ENCODE peak calls at places on chromosome 15, in five cellular contexts. O is H7, P is T-helper 9 cell, Y is nephron progenitor cell, I is PC-3. N is an unnamed sample.

GRCh38 chr15:82873000-82873680 is 63.7 kb downstream of the WHAMM start:
- DNase-seq in Y (no peak), O (no peak), I (no peak), P (no peak), N (no peak)

GRCh38 chr15:50146661-50147060 is 27.6 kb upstream of the ATP8B4 start:
- DNase-seq in I (no peak), P (no peak), O (no peak), Y (no peak), N (no peak)

GRCh38 chr15:48647963-48648362 is 2.5 kb upstream of the FBN1 start:
- DNase-seq in O (peak), Y (no peak), P (no peak), I (peak), N (no peak)

GRCh38 chr15:100334905-100335304 is 6.9 kb downstream of the ADAMTS17 start:
- DNase-seq in I (no peak), P (no peak), Y (no peak), O (peak), N (no peak)

GRCh38 chr15:41474941-41475340 is 18.7 kb upstream of the ITPKA start:
- DNase-seq in O (no peak), I (peak), Y (no peak), P (no peak), N (no peak)

GRCh38 chr15:96058103-96058851 is 272.2 kb upstream of the NR2F2 start:
- DNase-seq in I (no peak), Y (no peak), O (no peak), P (no peak), N (no peak)

GRCh38 chr15:25734680-25735355 is 128.3 kb downstream of the ATP10A start:
- DNase-seq in Y (no peak), P (no peak), O (peak), I (no peak), N (no peak)

GRCh38 chr15:61653110-61653509 is 407.1 kb downstream of the VPS13C start:
- DNase-seq in I (no peak), Y (no peak), O (no peak), P (no peak), N (no peak)

GRCh38 chr15:29637555-29637954 is 184.7 kb downstream of the TJP1 start:
- DNase-seq in P (no peak), Y (no peak), I (no peak), O (no peak), N (no peak)

N was measured in RWPE1.